ENCODE peak calls at places on chromosome 10, in nine cellular contexts. K is thyroid gland, Q is GM23248, I is stomach, L is H9, Y is mesenchymal stem cell, F is iPS DF 6.9, C is transverse colon, D is H1. P is an unnamed sample. For H3K9me3, the result is how much of the 10 kb centered on the place peaks cover.

GRCh38 chr10:14904316-14904732 is 25.7 kb downstream of the SUV39H2 start:
- DNase-seq in K (no peak), Q (peak), I (no peak), L (no peak), Y (peak), F (no peak), C (no peak), D (no peak), P (no peak)

GRCh38 chr10:45673074-45673628 is 579 bp upstream of the ZFAND4 start:
- DNase-seq in K (peak), Q (peak), I (no peak), L (no peak), Y (no peak), F (no peak), C (peak), D (no peak), P (no peak)

GRCh38 chr10:132136689-132137088 is 50.1 kb upstream of the DPYSL4 start:
- DNase-seq in K (no peak), Q (no peak), I (no peak), L (no peak), Y (no peak), F (no peak), C (no peak), D (no peak), P (no peak)

GRCh38 chr10:78613132-78613531 is 455.6 kb upstream of the ZMIZ1 start:
- DNase-seq in K (no peak), Q (no peak), I (no peak), L (no peak), Y (no peak), F (no peak), C (no peak), D (no peak), P (no peak)

GRCh38 chr10:23344251-23344841 is at the start of gene C10orf67:
- DNase-seq in K (peak), Q (peak), I (no peak), L (peak), Y (peak), F (no peak), C (peak), D (peak), P (peak)

GRCh38 chr10:32308027-32308603 is 38.8 kb downstream of the EPC1 start:
- DNase-seq in K (peak), Q (no peak), I (no peak), L (no peak), Y (no peak), F (no peak), C (no peak), D (no peak), P (no peak)

GRCh38 chr10:44745920-44746319 is 165.2 kb upstream of the TMEM72 start:
- DNase-seq in K (peak), Q (no peak), I (no peak), L (no peak), Y (no peak), F (no peak), C (no peak), D (no peak), P (no peak)

GRCh38 chr10:46541017-46541661 is 15.3 kb downstream of the GPRIN2 start:
- DNase-seq in K (peak), Q (peak), I (peak), L (peak), Y (peak), F (peak), C (peak), D (peak), P (no peak)

GRCh38 chr10:9833871-9834454 is 1183.7 kb upstream of the CELF2 start:
- DNase-seq in K (no peak), Q (no peak), I (no peak), L (no peak), Y (no peak), F (no peak), C (no peak), D (no peak), P (no peak)

GRCh38 chr10:36688717-36689116 is 436.7 kb upstream of the ANKRD30A start:
- DNase-seq in K (no peak), Q (no peak), I (no peak), L (no peak), Y (no peak), F (no peak), C (no peak), D (no peak), P (no peak)

GRCh38 chr10:36692759-36693158 is 432.6 kb upstream of the ANKRD30A start:
- DNase-seq in K (no peak), Q (no peak), I (no peak), L (no peak), Y (no peak), F (no peak), C (no peak), D (no peak), P (no peak)
- H3K9me3 ChIP-seq in K (under half), Q (under half), I (under half), L (under half), Y (under half), F (under half), C (under half), D (under half), P (under half)

GRCh38 chr10:7377614-7378248 is 33.1 kb downstream of the SFMBT2 start:
- DNase-seq in K (no peak), Q (no peak), I (no peak), L (no peak), Y (no peak), F (no peak), C (no peak), D (no peak), P (no peak)

GRCh38 chr10:7370511-7370910 is 40.3 kb downstream of the SFMBT2 start:
- DNase-seq in K (no peak), Q (no peak), I (no peak), L (no peak), Y (no peak), F (no peak), C (no peak), D (no peak), P (no peak)

GRCh38 chr10:7374795-7375194 is 36.0 kb downstream of the SFMBT2 start:
- DNase-seq in K (no peak), Q (no peak), I (no peak), L (no peak), Y (peak), F (no peak), C (no peak), D (no peak), P (no peak)

GRCh38 chr10:7373039-7373438 is 37.8 kb downstream of the SFMBT2 start:
- DNase-seq in K (no peak), Q (no peak), I (no peak), L (no peak), Y (no peak), F (no peak), C (no peak), D (no peak), P (no peak)

DNA sequence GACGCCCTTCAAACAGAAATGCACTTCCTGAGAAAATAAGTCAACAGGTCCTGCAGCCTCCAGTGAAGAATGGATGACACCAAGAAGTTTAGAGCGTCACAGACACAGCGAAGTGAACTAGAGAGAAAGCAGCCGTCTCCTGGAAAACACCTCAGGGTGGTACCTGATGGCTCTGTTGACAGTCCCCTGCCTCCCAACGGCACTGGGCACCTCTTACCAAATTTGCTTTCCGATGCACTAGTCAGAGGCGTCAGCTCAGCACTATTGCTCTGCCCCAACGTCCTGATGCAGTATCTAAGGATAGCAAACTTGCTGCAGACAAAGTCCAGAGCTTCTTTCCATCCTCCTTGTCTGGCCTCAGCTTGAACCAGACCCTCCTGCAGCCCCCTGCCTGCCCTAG is 38.3 kb downstream of the SFMBT2 start:
- DNase-seq in K (no peak), Q (no peak), I (no peak), L (no peak), Y (no peak), F (no peak), C (no peak), D (no peak), P (no peak)
- H3K9me3 ChIP-seq in K (under half), Q (under half), I (under half), L (under half), Y (under half), F (under half), C (under half), D (under half), P (under half)

DNA sequence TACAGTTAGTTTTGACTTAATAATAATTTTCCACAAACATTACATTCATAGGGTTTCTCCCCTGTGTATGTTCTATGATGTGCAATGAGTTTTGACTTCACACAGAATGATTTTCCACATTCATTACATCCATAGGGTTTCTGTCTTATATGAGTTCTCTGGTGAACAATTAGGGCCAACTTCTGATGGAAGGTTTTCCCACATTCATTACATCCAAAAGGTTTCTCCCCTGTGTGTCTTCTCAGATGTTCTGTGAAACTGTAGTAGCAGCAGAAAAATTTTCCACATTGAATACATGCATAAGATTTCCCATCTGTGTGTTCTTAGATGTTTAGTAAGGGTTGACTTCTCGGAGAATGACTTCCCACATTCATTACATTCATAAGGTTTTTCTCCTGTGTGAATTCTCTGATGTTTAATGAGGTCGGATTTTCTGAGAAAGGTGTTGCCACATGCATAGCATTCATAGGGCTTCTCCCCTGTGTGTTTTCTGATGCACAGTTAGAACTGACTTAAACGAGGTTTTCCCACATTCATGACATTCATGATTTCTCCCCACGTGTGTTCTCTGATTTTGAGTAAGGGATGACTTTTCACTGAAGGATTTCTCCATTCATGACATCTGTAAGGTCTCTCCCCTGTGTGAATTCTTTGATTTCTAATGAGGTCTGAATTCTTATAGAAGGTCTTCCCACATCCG is 118.5 kb downstream of the ZNF33B start:
- DNase-seq in K (no peak), Q (peak), I (no peak), L (no peak), Y (no peak), F (no peak), C (no peak), D (no peak), P (no peak)
- H3K9me3 ChIP-seq in K (under half), Q (under half), I (half or more), L (half or more), Y (half or more), F (under half), C (half or more), D (half or more), P (half or more)

GRCh38 chr10:130763071-130763470 is 548.5 kb downstream of the TCERG1L start:
- DNase-seq in K (no peak), Q (no peak), I (no peak), L (no peak), Y (no peak), F (no peak), C (no peak), D (no peak), P (no peak)
- H3K9me3 ChIP-seq in K (under half), Q (under half), I (under half), L (under half), Y (under half), F (under half), C (under half), D (under half), P (under half)

GRCh38 chr10:129962092-129962494 is 2.0 kb downstream of the EBF3 start:
- DNase-seq in K (no peak), Q (no peak), I (no peak), L (no peak), Y (no peak), F (no peak), C (no peak), D (peak), P (no peak)
- H3K9me3 ChIP-seq in K (under half), Q (under half), I (under half), L (under half), Y (under half), F (under half), C (under half), D (under half), P (under half)

GRCh38 chr10:130396044-130396443 is 259.9 kb downstream of the GLRX3 start:
- DNase-seq in K (no peak), Q (no peak), I (no peak), L (peak), Y (no peak), F (no peak), C (no peak), D (no peak), P (no peak)
- H3K9me3 ChIP-seq in K (under half), Q (under half), I (half or more), L (under half), Y (under half), F (under half), C (under half), D (under half), P (under half)

GRCh38 chr10:80655898-80656297 is 118.2 kb downstream of the SH2D4B start:
- DNase-seq in K (no peak), Q (no peak), I (no peak), L (no peak), Y (no peak), F (no peak), C (no peak), D (no peak), P (no peak)
- H3K9me3 ChIP-seq in K (under half), Q (under half), I (under half), L (under half), Y (half or more), F (under half), C (under half), D (under half), P (under half)

P was measured in esophagus muscularis mucosa.